ENCODE peak calls at places on chromosomes 5 and 9, in five cellular contexts. A is heart right ventricle, S is dorsolateral prefrontal cortex, F is heart left ventricle, N is cardiac muscle cell. Q is an unnamed sample.

GRCh38 chr9:74577956-74578355 is 80.8 kb downstream of the RORB start:
- DNase-seq in A (no peak), S (no peak), F (no peak), N (no peak), Q (no peak)

GRCh38 chr5:65163698-65164097 is 318.0 kb downstream of the ADAMTS6 start:
- DNase-seq in A (no peak), S (no peak), F (no peak), N (no peak), Q (peak; percentile 67)

GRCh38 chr5:170681013-170681433 is 102.5 kb upstream of the GABRP start:
- DNase-seq in A (peak; percentile 21), S (no peak), F (peak; percentile 36), N (peak; percentile 87), Q (no peak)

GRCh38 chr5:55903121-55903701 is 52.1 kb downstream of the IL31RA start:
- DNase-seq in A (no peak), S (no peak), F (no peak), N (no peak), Q (no peak)

GRCh38 chr9:127779136-127779981 is 893 bp upstream of the SH2D3C start:
- DNase-seq in A (no peak), S (no peak), F (no peak), N (no peak), Q (no peak)

GRCh38 chr5:2006193-2006970 is 123.7 kb upstream of the IRX4 start:
- DNase-seq in A (no peak), S (no peak), F (no peak), N (no peak), Q (no peak)

GRCh38 chr9:113219972-113220371 is 1.1 kb downstream of the FKBP15 start:
- DNase-seq in A (no peak), S (no peak), F (no peak), N (no peak), Q (peak; percentile 81)

GRCh38 chr5:94627191-94627590 is 8.7 kb downstream of the SLF1 start:
- DNase-seq in A (no peak), S (no peak), F (no peak), N (no peak), Q (no peak)

GRCh38 chr5:37838152-37838932 is 1.5 kb downstream of the GDNF start:
- DNase-seq in A (no peak), S (peak; percentile 55), F (no peak), N (peak; percentile 39), Q (no peak)

GRCh38 chr5:174693697-174694400 is 30.5 kb upstream of the MSX2 start:
- DNase-seq in A (no peak), S (no peak), F (no peak), N (peak; percentile 37), Q (no peak)

GRCh38 chr5:148209151-148209550 is 6.3 kb downstream of the SPINK6 start:
- DNase-seq in A (no peak), S (no peak), F (no peak), N (no peak), Q (no peak)

GRCh38 chr5:141186897-141187512 is at the start of gene PCDHB9:
- DNase-seq in A (no peak), S (no peak), F (no peak), N (peak; percentile 29), Q (peak; percentile 58)

GRCh38 chr9:128231638-128232568 is 28.7 kb downstream of the DNM1 start:
- DNase-seq in A (no peak), S (no peak), F (no peak), N (no peak), Q (no peak)

GRCh38 chr9:91033802-91034201 is 232.2 kb downstream of the SYK start:
- DNase-seq in A (no peak), S (no peak), F (no peak), N (peak; percentile 41), Q (no peak)

GRCh38 chr5:95822038-95822407 is 503 bp downstream of the GLRX start:
- DNase-seq in A (peak; percentile 67), S (no peak), F (peak; percentile 79), N (peak; percentile 66), Q (peak; percentile 16)

GRCh38 chr9:123475407-123475806 is 119.4 kb downstream of the CRB2 start:
- DNase-seq in A (no peak), S (no peak), F (no peak), N (no peak), Q (no peak)

GRCh38 chr9:105712773-105713172 is 18.4 kb downstream of the TMEM38B start:
- DNase-seq in A (no peak), S (no peak), F (no peak), N (no peak), Q (no peak)

GRCh38 chr5:172958268-172959046 is 767 bp upstream of the RPL26L1 start:
- DNase-seq in A (peak; percentile 73), S (peak; percentile 38), F (peak; percentile 71), N (peak; percentile 74), Q (no peak)

GRCh38 chr5:141369994-141370848 is at the start of gene PCDHGB3:
- DNase-seq in A (no peak), S (no peak), F (peak; percentile 62), N (no peak), Q (peak; percentile 73)

GRCh38 chr9:70385423-70385822 is 29.0 kb downstream of the KLF9 start:
- DNase-seq in A (no peak), S (no peak), F (no peak), N (no peak), Q (no peak)

GRCh38 chr5:173396311-173396993 is 68.2 kb upstream of the STC2 start:
- DNase-seq in A (no peak), S (no peak), F (no peak), N (peak; percentile 18), Q (no peak)

GRCh38 chr9:99822596-99823391 is 1.1 kb downstream of the NR4A3 start:
- DNase-seq in A (peak; percentile 23), S (no peak), F (peak; percentile 37), N (peak; percentile 63), Q (peak; percentile 60)

GRCh38 chr9:132239999-132240859 is 78.4 kb downstream of the NTNG2 start:
- DNase-seq in A (no peak), S (no peak), F (no peak), N (peak; percentile 72), Q (no peak)

GRCh38 chr5:36447776-36448175 is 146.1 kb upstream of the RANBP3L start:
- DNase-seq in A (no peak), S (no peak), F (no peak), N (no peak), Q (no peak)

GRCh38 chr5:61386062-61386800 is 54.2 kb downstream of the ZSWIM6 start:
- DNase-seq in A (no peak), S (no peak), F (no peak), N (no peak), Q (no peak)

GRCh38 chr5:11415751-11416150 is 488.5 kb downstream of the CTNND2 start:
- DNase-seq in A (no peak), S (no peak), F (no peak), N (no peak), Q (no peak)

GRCh38 chr5:27234916-27235315 is 196.5 kb upstream of the CDH9 start:
- DNase-seq in A (no peak), S (no peak), F (no peak), N (no peak), Q (no peak)

GRCh38 chr5:56815657-56816545 is 552 bp downstream of the MAP3K1 start:
- DNase-seq in A (peak; percentile 34), S (no peak), F (peak; percentile 56), N (peak; percentile 71), Q (peak; percentile 11)

GRCh38 chr9:79984429-79985067 is 412.8 kb downstream of the TLE4 start:
- DNase-seq in A (no peak), S (no peak), F (no peak), N (no peak), Q (no peak)

GRCh38 chr5:170289749-170290148 is 7.8 kb downstream of the LCP2 start:
- DNase-seq in A (peak; percentile 50), S (no peak), F (peak; percentile 71), N (no peak), Q (no peak)

GRCh38 chr9:1083325-1083913 is 33.3 kb downstream of the DMRT2 start:
- DNase-seq in A (peak; percentile 27), S (peak; percentile 77), F (peak; percentile 33), N (peak; percentile 45), Q (no peak)

GRCh38 chr5:89991592-89991991 is 418.0 kb downstream of the CETN3 start:
- DNase-seq in A (no peak), S (no peak), F (no peak), N (no peak), Q (no peak)

GRCh38 chr9:72365525-72366256 is 683 bp upstream of the ZFAND5 start:
- DNase-seq in A (peak; percentile 84), S (peak; percentile 69), F (peak; percentile 90), N (peak; percentile 85), Q (peak; percentile 77)
- TF ChIP-seq CTCF in A (no peak), S (peak; percentile 38), F (no peak), N (peak; percentile 28), Q (peak; percentile 49)

DNA sequence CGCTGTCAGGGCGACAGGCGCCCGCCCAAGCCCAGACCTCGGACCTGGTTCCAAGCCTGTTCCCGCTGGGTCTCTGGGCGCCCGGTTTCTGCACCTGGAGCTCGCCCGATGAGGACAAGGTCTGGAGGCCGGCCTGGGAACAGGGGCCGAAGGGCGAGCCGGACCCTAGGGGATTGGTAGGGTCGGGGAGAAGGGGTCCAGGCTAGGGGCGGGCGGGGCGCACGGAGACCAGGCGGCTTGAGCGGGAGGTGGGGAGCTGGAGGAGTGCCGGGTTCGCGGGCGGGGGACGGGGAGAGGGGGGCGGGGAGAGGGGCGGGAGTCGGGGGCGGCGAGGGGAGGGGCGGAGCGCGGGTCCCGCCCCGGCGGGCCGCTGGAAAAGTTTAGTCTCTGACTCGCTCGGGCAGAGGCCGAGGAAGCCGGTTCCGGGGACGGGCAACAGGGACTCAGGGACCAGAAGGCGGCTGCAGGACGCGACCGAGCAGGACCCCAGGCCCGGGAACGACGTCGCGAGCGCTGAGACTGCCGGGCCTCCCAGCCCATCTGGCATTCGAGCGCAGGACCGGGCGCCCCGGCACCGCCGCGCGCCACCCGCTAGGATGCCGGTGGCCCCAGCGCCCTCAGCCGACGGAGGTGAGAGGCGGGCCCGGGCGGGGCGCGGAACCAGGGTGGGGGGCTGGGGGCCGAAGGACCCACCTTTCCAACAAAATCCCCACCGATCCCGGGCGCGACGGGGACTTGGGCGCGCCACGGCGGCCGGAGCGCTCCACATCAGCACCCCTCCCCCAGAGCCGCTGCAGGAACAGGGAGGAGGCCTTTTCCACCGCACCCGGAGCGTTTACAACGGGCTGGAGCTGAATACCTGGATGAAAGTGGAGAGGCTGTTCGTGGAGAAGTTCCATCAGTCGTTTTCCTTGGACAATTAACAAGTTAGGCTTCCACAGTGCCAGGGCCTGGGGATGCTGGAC is at the start of gene S1PR3:
- DNase-seq in A (peak; percentile 79), S (no peak), F (peak; percentile 81), N (peak; percentile 81), Q (no peak)
- TF ChIP-seq CTCF in A (peak; percentile 18), S (no peak), F (no peak), N (peak; percentile 14), Q (peak; percentile 49)

GRCh38 chr5:138932171-138932810 is 57.2 kb upstream of the LRRTM2 start:
- DNase-seq in A (no peak), S (no peak), F (peak; percentile 27), N (no peak), Q (no peak)
- TF ChIP-seq CTCF in A (no peak), S (no peak), F (no peak), N (no peak), Q (peak; percentile 25)

GRCh38 chr9:32069169-32069813 is 315.2 kb upstream of the ACO1 start:
- DNase-seq in A (no peak), S (no peak), F (no peak), N (peak; percentile 22), Q (no peak)
- TF ChIP-seq CTCF in A (no peak), S (no peak), F (no peak), N (no peak), Q (peak; percentile 39)

DNA sequence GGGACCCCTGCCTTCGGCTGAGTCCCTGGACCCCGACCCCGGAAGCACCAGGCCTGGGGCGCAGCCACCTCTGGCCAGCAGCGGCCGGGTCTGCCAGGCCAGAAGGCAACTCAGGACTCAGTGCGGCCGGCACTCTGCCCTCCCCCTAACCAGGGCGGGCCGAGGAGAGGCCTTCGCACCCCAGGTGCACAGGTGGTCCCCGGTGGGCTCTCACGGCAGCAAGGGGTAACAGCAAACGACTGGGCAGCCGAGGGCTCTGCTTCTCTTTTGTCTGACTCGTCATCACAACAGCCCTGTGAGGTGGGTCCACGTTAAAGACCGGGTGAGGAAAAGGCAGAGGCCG is 20.7 kb upstream of the NOTCH1 start:
- DNase-seq in A (peak; percentile 21), S (no peak), F (no peak), N (no peak), Q (no peak)
- TF ChIP-seq CTCF in A (no peak), S (no peak), F (no peak), N (no peak), Q (no peak)